ENCODE peak calls at places on chromosomes 2 and 18, in five cellular contexts. G is mesendoderm, L is mesenchymal stem cell, H is IMR-90, R is trophoblast cell. J is an unnamed sample. For H3K79me1, the result is how much of the 10 kb centered on the place peaks cover.

GRCh38 chr2:43634604-43635306 is 2.3 kb upstream of the PLEKHH2 start:
- DNase-seq in G (no peak), L (peak), H (peak), R (no peak), J (no peak)

GRCh38 chr2:218631837-218632236 is 24.1 kb downstream of the PLCD4 start:
- DNase-seq in G (no peak), L (no peak), H (peak), R (no peak), J (no peak)

GRCh38 chr2:200985806-200986205 is 22.3 kb upstream of the ORC2 start:
- DNase-seq in G (no peak), L (peak), H (peak), R (no peak), J (no peak)

GRCh38 chr2:222993920-222994650 is 57.9 kb upstream of the KCNE4 start:
- DNase-seq in G (peak), L (peak), H (peak), R (no peak), J (no peak)

GRCh38 chr2:37570773-37571570 is 100.5 kb downstream of the CDC42EP3 start:
- DNase-seq in G (no peak), L (peak), H (peak), R (peak), J (no peak)

GRCh38 chr2:229861431-229861830 is 60.4 kb downstream of the TRIP12 start:
- DNase-seq in G (no peak), L (no peak), H (peak), R (no peak), J (no peak)

GRCh38 chr2:98088261-98088660 is 1.3 kb downstream of the VWA3B start:
- DNase-seq in G (no peak), L (no peak), H (no peak), R (peak), J (no peak)

GRCh38 chr2:54336136-54336976 is 80.3 kb upstream of the TSPYL6 start:
- DNase-seq in G (no peak), L (peak), H (peak), R (peak), J (no peak)

GRCh38 chr2:233828546-233829192 is 25.7 kb downstream of the HJURP start:
- DNase-seq in G (no peak), L (no peak), H (no peak), R (no peak), J (no peak)

DNA sequence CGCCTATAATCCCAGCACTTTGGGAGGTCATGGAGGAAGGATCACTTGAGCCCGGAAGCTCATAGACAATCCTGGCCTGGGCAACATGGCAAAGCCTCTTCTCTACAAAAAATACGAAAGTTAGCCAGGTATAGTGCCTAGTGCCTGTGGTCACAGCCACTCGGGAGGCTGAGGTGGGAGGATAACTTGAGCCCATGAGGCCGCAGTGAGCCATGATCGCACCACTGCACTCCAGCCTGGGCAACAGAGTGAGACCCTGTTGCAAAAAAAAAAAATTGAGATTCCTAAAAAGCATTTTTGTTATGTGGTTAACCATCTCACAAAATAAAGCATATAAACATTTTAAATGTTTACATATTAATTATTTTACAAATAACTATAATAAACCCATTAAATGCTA is 13.9 kb downstream of the PCBP1 start:
- DNase-seq in G (no peak), L (no peak), H (no peak), R (no peak), J (no peak)
- H3K79me1 ChIP-seq in G (under half), L (under half), H (under half), R (under half), J (under half)

DNA sequence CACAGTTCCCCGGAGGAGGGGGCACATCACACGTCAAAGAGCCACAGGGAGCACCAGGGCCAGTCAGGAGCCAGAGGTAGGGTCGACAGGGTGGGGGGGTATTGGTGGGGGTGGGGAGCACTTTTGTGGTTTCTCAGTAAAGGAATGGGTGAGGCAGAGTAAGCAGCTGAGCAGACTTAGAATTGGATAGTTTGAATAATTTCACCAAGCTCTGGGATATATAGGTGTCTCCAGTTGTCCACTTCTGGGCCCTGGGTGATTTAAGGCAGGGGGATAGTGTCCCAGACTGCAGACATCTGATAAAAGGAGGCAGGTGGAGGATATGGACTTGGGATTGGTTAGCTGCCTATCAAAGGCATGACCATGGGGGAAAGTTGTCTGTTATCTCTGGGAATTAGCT is 373.0 kb upstream of the ST6GAL2 start:
- DNase-seq in G (no peak), L (no peak), H (no peak), R (no peak), J (no peak)
- H4K8ac ChIP-seq in G (no peak), L (no peak), H (no peak), R (no peak), J (no peak)

GRCh38 chr2:234991290-234991689 is 39.5 kb downstream of the SH3BP4 start:
- DNase-seq in G (no peak), L (no peak), H (no peak), R (no peak), J (no peak)

GRCh38 chr2:234988491-234988890 is 36.7 kb downstream of the SH3BP4 start:
- DNase-seq in G (no peak), L (no peak), H (no peak), R (no peak), J (no peak)

GRCh38 chr2:234990300-234990699 is 38.5 kb downstream of the SH3BP4 start:
- DNase-seq in G (no peak), L (no peak), H (no peak), R (peak), J (no peak)

GRCh38 chr2:234987754-234988153 is 35.9 kb downstream of the SH3BP4 start:
- DNase-seq in G (no peak), L (no peak), H (no peak), R (no peak), J (no peak)

DNA sequence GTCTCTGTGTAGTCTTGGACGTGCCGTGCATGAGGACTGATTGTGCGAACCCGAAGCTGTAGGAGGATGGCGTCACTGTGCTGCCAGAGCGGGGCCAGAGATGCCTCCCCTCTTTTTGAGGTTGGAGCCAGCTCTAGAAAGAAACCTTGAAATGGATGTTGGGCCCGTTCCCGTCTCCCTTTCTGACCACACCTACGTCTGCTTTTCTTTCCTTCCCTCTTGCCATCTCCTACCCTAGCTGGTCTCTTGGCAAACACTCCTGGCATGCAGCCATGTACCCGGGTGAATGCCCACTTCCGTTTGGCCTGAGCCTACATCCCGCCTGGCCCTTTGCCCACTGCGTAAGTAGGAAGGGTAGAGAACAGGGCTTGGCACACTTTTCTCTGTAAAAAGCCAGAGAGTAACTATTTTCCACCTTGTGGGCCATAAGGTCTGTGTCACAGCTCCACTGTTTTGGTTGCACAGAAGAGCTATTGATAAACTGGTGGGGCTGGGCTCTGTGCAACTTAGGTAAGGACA is 37.4 kb downstream of the SH3BP4 start:
- DNase-seq in G (no peak), L (no peak), H (no peak), R (no peak), J (no peak)
- H3K79me1 ChIP-seq in G (half or more), L (under half), H (half or more), R (under half), J (under half)

GRCh38 chr18:58043452-58044369 is at the start of gene NEDD4L:
- DNase-seq in G (peak), L (peak), H (peak), R (peak), J (peak)
- H4K8ac ChIP-seq in G (no peak), L (peak), H (no peak), R (peak), J (no peak)

J was measured in neuronal stem cell.